ENCODE peak calls at places on chromosomes 1 and 21, in ten cellular contexts. M is neural crest cell; N is mesendoderm; I is upper lobe of left lung; T is fibroblast of lung; X is HS-5; W is NCI-H2081; O is activated CD4-positive, alpha-beta T cell treated with anti-CD3 and anti-CD28 coated beads for 1 hour; F is AG09319; K is cardiac muscle cell. D is an unnamed sample.

GRCh38 chr1:97119775-97120174 is 398.2 kb downstream of the PTBP2 start:
- DNase-seq in N (no peak), I (no peak), X (no peak), O (no peak), W (no peak), K (no peak), T (no peak), M (no peak), F (no peak), D (no peak)

GRCh38 chr1:246506440-246506784 is 667 bp downstream of the SMYD3 start:
- DNase-seq in W (no peak), F (no peak), N (peak), K (no peak), T (no peak), X (no peak), M (no peak), I (no peak), O (no peak), D (no peak)

GRCh38 chr1:54490361-54491248 is 57.4 kb upstream of the ACOT11 start:
- DNase-seq in X (no peak), T (no peak), M (peak), K (peak), F (no peak), N (peak), I (no peak), O (no peak), W (peak), D (peak)

GRCh38 chr1:112515311-112516009 is 6.7 kb downstream of the WNT2B start:
- DNase-seq in F (peak), M (peak), T (peak), I (no peak), K (peak), O (no peak), W (no peak), N (peak), X (no peak), D (no peak)

GRCh38 chr1:93600663-93601062 is 81.0 kb downstream of the BCAR3 start:
- DNase-seq in O (no peak), T (no peak), W (no peak), X (no peak), I (no peak), M (no peak), F (no peak), K (no peak), N (no peak), D (no peak)

GRCh38 chr1:66788231-66788939 is 12.7 kb downstream of the INSL5 start:
- DNase-seq in N (no peak), X (no peak), W (no peak), M (no peak), K (no peak), O (no peak), F (no peak), T (no peak), I (no peak), D (no peak)

GRCh38 chr1:51327386-51327785 is 3.0 kb downstream of the TTC39A start:
- DNase-seq in T (no peak), W (no peak), I (no peak), F (no peak), N (no peak), M (no peak), X (no peak), K (peak), O (no peak), D (no peak)

GRCh38 chr1:7940745-7941436 is at the start of gene TNFRSF9:
- DNase-seq in W (no peak), X (no peak), N (peak), M (no peak), K (peak), T (no peak), O (peak), I (no peak), F (no peak), D (peak)

GRCh38 chr1:179447489-179447888 is 81.7 kb downstream of the AXDND1 start:
- DNase-seq in I (no peak), X (no peak), O (no peak), M (no peak), K (peak), T (no peak), W (no peak), F (no peak), N (peak), D (no peak)

GRCh38 chr1:49358036-49358435 is 581.3 kb upstream of the BEND5 start:
- DNase-seq in I (no peak), N (no peak), W (no peak), X (no peak), M (no peak), T (no peak), K (no peak), F (no peak), O (no peak), D (no peak)

GRCh38 chr1:40477680-40478057 is 579 bp downstream of the ZFP69 start:
- DNase-seq in I (no peak), X (no peak), T (peak), M (no peak), O (no peak), F (no peak), N (no peak), W (no peak), K (peak), D (peak)

GRCh38 chr1:13732971-13733667 is 33.1 kb downstream of the PRDM2 start:
- DNase-seq in K (no peak), I (no peak), O (no peak), N (no peak), T (no peak), F (no peak), W (no peak), X (no peak), M (no peak), D (no peak)

GRCh38 chr1:56495538-56495937 is 83.8 kb downstream of the PLPP3 start:
- DNase-seq in W (no peak), O (no peak), F (no peak), N (no peak), I (no peak), M (no peak), K (no peak), X (no peak), T (no peak), D (no peak)

GRCh38 chr1:170680428-170680827 is 16.5 kb downstream of the PRRX1 start:
- DNase-seq in I (no peak), F (no peak), T (peak), N (no peak), K (peak), M (no peak), X (no peak), W (no peak), O (no peak), D (no peak)

GRCh38 chr1:37663426-37664000 is 28.8 kb upstream of the CDCA8 start:
- DNase-seq in M (no peak), I (no peak), O (no peak), N (peak), K (no peak), X (no peak), T (no peak), W (no peak), F (no peak), D (no peak)

GRCh38 chr21:28257276-28257675 is 735.4 kb downstream of the LTN1 start:
- DNase-seq in K (peak), F (no peak), T (no peak), W (no peak), M (no peak), X (no peak), N (no peak), O (no peak), I (no peak), D (no peak)

GRCh38 chr1:201085902-201086735 is 26.1 kb downstream of the CACNA1S start:
- DNase-seq in K (peak), M (peak), F (no peak), X (no peak), N (peak), I (peak), O (no peak), T (peak), W (peak), D (peak)

GRCh38 chr1:61641578-61642336 is 83.2 kb downstream of the TM2D1 start:
- DNase-seq in F (peak), N (peak), O (peak), T (peak), I (peak), M (peak), W (no peak), X (no peak), K (peak), D (peak)